ENCODE peak calls at places on chromosomes 5 and 9, in nine cellular contexts. One of them, this sample, is unnamed.
A peak's percentile ranks its signal among the peaks of the same experiment; 100 is the strongest.

GRCh38 chr5:25107878-25108277 is 463.1 kb upstream of the CDH10 start:
- DNase-seq in HEK293T: no peak
- DNase-seq in HAP-1: no peak
- DNase-seq in astrocyte: peak; percentile 28
- DNase-seq in head of caudate nucleus: no peak
- DNase-seq in astrocyte of the spinal cord: peak; percentile 37
- DNase-seq in stimulated activated CD4-positive, alpha-beta T cell treated with anti-CD3 and anti-CD28 coated beads, TNF-alpha, amount 100 ng/mL, for 24 hours: no peak
- DNase-seq in NCI-H1694 treated with DMSO at 0.1 percent for 48 hours: no peak
- DNase-seq in activated T-cell treated with anti-CD3 and anti-CD28 coated beads for 48 hours: no peak
- DNase-seq in this sample: no peak

GRCh38 chr5:93637697-93638096 is 54.7 kb downstream of the NR2F1 start:
- DNase-seq in HEK293T: no peak
- DNase-seq in HAP-1: no peak
- DNase-seq in astrocyte: no peak
- DNase-seq in head of caudate nucleus: no peak
- DNase-seq in astrocyte of the spinal cord: no peak
- DNase-seq in stimulated activated CD4-positive, alpha-beta T cell treated with anti-CD3 and anti-CD28 coated beads, TNF-alpha, amount 100 ng/mL, for 24 hours: no peak
- DNase-seq in NCI-H1694 treated with DMSO at 0.1 percent for 48 hours: no peak
- DNase-seq in activated T-cell treated with anti-CD3 and anti-CD28 coated beads for 48 hours: no peak
- DNase-seq in this sample: no peak

GRCh38 chr5:132268698-132269551 is 11.4 kb downstream of the PDLIM4 start:
- DNase-seq in HEK293T: no peak
- DNase-seq in HAP-1: no peak
- DNase-seq in astrocyte: peak; percentile 48
- DNase-seq in head of caudate nucleus: no peak
- DNase-seq in astrocyte of the spinal cord: peak; percentile 68
- DNase-seq in stimulated activated CD4-positive, alpha-beta T cell treated with anti-CD3 and anti-CD28 coated beads, TNF-alpha, amount 100 ng/mL, for 24 hours: no peak
- DNase-seq in NCI-H1694 treated with DMSO at 0.1 percent for 48 hours: no peak
- DNase-seq in activated T-cell treated with anti-CD3 and anti-CD28 coated beads for 48 hours: no peak
- DNase-seq in this sample: no peak

GRCh38 chr5:96876292-96876850 is at the start of gene ERAP2:
- DNase-seq in HEK293T: no peak
- DNase-seq in HAP-1: peak; percentile 14
- DNase-seq in astrocyte: peak; percentile 56
- DNase-seq in head of caudate nucleus: no peak
- DNase-seq in astrocyte of the spinal cord: peak; percentile 76
- DNase-seq in stimulated activated CD4-positive, alpha-beta T cell treated with anti-CD3 and anti-CD28 coated beads, TNF-alpha, amount 100 ng/mL, for 24 hours: no peak
- DNase-seq in NCI-H1694 treated with DMSO at 0.1 percent for 48 hours: no peak
- DNase-seq in activated T-cell treated with anti-CD3 and anti-CD28 coated beads for 48 hours: no peak
- DNase-seq in this sample: peak; percentile 11

GRCh38 chr5:134226441-134227192 is 744 bp upstream of the PPP2CA start:
- DNase-seq in HEK293T: no peak
- DNase-seq in HAP-1: no peak
- DNase-seq in astrocyte: no peak
- DNase-seq in head of caudate nucleus: peak; percentile 75
- DNase-seq in astrocyte of the spinal cord: no peak
- DNase-seq in stimulated activated CD4-positive, alpha-beta T cell treated with anti-CD3 and anti-CD28 coated beads, TNF-alpha, amount 100 ng/mL, for 24 hours: no peak
- DNase-seq in NCI-H1694 treated with DMSO at 0.1 percent for 48 hours: no peak
- DNase-seq in activated T-cell treated with anti-CD3 and anti-CD28 coated beads for 48 hours: no peak
- DNase-seq in this sample: no peak

GRCh38 chr5:142087920-142088679 is 20.5 kb upstream of the NDFIP1 start:
- DNase-seq in HEK293T: no peak
- DNase-seq in HAP-1: no peak
- DNase-seq in astrocyte: no peak
- DNase-seq in head of caudate nucleus: no peak
- DNase-seq in astrocyte of the spinal cord: no peak
- DNase-seq in stimulated activated CD4-positive, alpha-beta T cell treated with anti-CD3 and anti-CD28 coated beads, TNF-alpha, amount 100 ng/mL, for 24 hours: peak; percentile 53
- DNase-seq in NCI-H1694 treated with DMSO at 0.1 percent for 48 hours: no peak
- DNase-seq in activated T-cell treated with anti-CD3 and anti-CD28 coated beads for 48 hours: no peak
- DNase-seq in this sample: no peak

GRCh38 chr9:106218427-106218826 is 524.1 kb downstream of the TMEM38B start:
- DNase-seq in HEK293T: no peak
- DNase-seq in HAP-1: no peak
- DNase-seq in astrocyte: no peak
- DNase-seq in head of caudate nucleus: no peak
- DNase-seq in astrocyte of the spinal cord: no peak
- DNase-seq in stimulated activated CD4-positive, alpha-beta T cell treated with anti-CD3 and anti-CD28 coated beads, TNF-alpha, amount 100 ng/mL, for 24 hours: no peak
- DNase-seq in NCI-H1694 treated with DMSO at 0.1 percent for 48 hours: no peak
- DNase-seq in activated T-cell treated with anti-CD3 and anti-CD28 coated beads for 48 hours: no peak
- DNase-seq in this sample: no peak

GRCh38 chr9:7561527-7561926 is 238.1 kb downstream of the DMAC1 start:
- DNase-seq in HEK293T: no peak
- DNase-seq in HAP-1: no peak
- DNase-seq in astrocyte: no peak
- DNase-seq in head of caudate nucleus: no peak
- DNase-seq in astrocyte of the spinal cord: no peak
- DNase-seq in stimulated activated CD4-positive, alpha-beta T cell treated with anti-CD3 and anti-CD28 coated beads, TNF-alpha, amount 100 ng/mL, for 24 hours: no peak
- DNase-seq in NCI-H1694 treated with DMSO at 0.1 percent for 48 hours: no peak
- DNase-seq in activated T-cell treated with anti-CD3 and anti-CD28 coated beads for 48 hours: no peak
- DNase-seq in this sample: no peak

GRCh38 chr9:135648494-135649410 is 9.4 kb upstream of the GLT6D1 start:
- DNase-seq in HEK293T: no peak
- DNase-seq in HAP-1: no peak
- DNase-seq in astrocyte: no peak
- DNase-seq in head of caudate nucleus: no peak
- DNase-seq in astrocyte of the spinal cord: no peak
- DNase-seq in stimulated activated CD4-positive, alpha-beta T cell treated with anti-CD3 and anti-CD28 coated beads, TNF-alpha, amount 100 ng/mL, for 24 hours: no peak
- DNase-seq in NCI-H1694 treated with DMSO at 0.1 percent for 48 hours: no peak
- DNase-seq in activated T-cell treated with anti-CD3 and anti-CD28 coated beads for 48 hours: no peak
- DNase-seq in this sample: no peak

GRCh38 chr5:142753114-142753764 is 16.9 kb upstream of the ARHGAP26 start:
- DNase-seq in HEK293T: no peak
- DNase-seq in HAP-1: no peak
- DNase-seq in astrocyte: no peak
- DNase-seq in head of caudate nucleus: no peak
- DNase-seq in astrocyte of the spinal cord: no peak
- DNase-seq in stimulated activated CD4-positive, alpha-beta T cell treated with anti-CD3 and anti-CD28 coated beads, TNF-alpha, amount 100 ng/mL, for 24 hours: no peak
- DNase-seq in NCI-H1694 treated with DMSO at 0.1 percent for 48 hours: no peak
- DNase-seq in activated T-cell treated with anti-CD3 and anti-CD28 coated beads for 48 hours: no peak
- DNase-seq in this sample: peak; percentile 96

GRCh38 chr5:142508630-142509425 is 177.1 kb downstream of the FGF1 start:
- DNase-seq in HEK293T: no peak
- DNase-seq in HAP-1: no peak
- DNase-seq in astrocyte: no peak
- DNase-seq in head of caudate nucleus: no peak
- DNase-seq in astrocyte of the spinal cord: no peak
- DNase-seq in stimulated activated CD4-positive, alpha-beta T cell treated with anti-CD3 and anti-CD28 coated beads, TNF-alpha, amount 100 ng/mL, for 24 hours: no peak
- DNase-seq in NCI-H1694 treated with DMSO at 0.1 percent for 48 hours: no peak
- DNase-seq in activated T-cell treated with anti-CD3 and anti-CD28 coated beads for 48 hours: no peak
- DNase-seq in this sample: no peak

GRCh38 chr9:93225892-93226291 is 42.0 kb downstream of the WNK2 start:
- DNase-seq in HEK293T: no peak
- DNase-seq in HAP-1: no peak
- DNase-seq in astrocyte: no peak
- DNase-seq in head of caudate nucleus: no peak
- DNase-seq in astrocyte of the spinal cord: no peak
- DNase-seq in stimulated activated CD4-positive, alpha-beta T cell treated with anti-CD3 and anti-CD28 coated beads, TNF-alpha, amount 100 ng/mL, for 24 hours: no peak
- DNase-seq in NCI-H1694 treated with DMSO at 0.1 percent for 48 hours: no peak
- DNase-seq in activated T-cell treated with anti-CD3 and anti-CD28 coated beads for 48 hours: no peak
- DNase-seq in this sample: no peak

GRCh38 chr9:137185921-137186320 is 2.4 kb downstream of the ANAPC2 start:
- DNase-seq in HEK293T: no peak
- DNase-seq in HAP-1: no peak
- DNase-seq in astrocyte: no peak
- DNase-seq in head of caudate nucleus: no peak
- DNase-seq in astrocyte of the spinal cord: no peak
- DNase-seq in stimulated activated CD4-positive, alpha-beta T cell treated with anti-CD3 and anti-CD28 coated beads, TNF-alpha, amount 100 ng/mL, for 24 hours: no peak
- DNase-seq in NCI-H1694 treated with DMSO at 0.1 percent for 48 hours: no peak
- DNase-seq in activated T-cell treated with anti-CD3 and anti-CD28 coated beads for 48 hours: no peak
- DNase-seq in this sample: no peak

GRCh38 chr5:168793844-168794837 is 215.0 kb upstream of the PANK3 start:
- DNase-seq in HEK293T: peak; percentile 26
- DNase-seq in HAP-1: no peak
- DNase-seq in astrocyte: peak; percentile 81
- DNase-seq in head of caudate nucleus: peak; percentile 65
- DNase-seq in astrocyte of the spinal cord: peak; percentile 41
- DNase-seq in stimulated activated CD4-positive, alpha-beta T cell treated with anti-CD3 and anti-CD28 coated beads, TNF-alpha, amount 100 ng/mL, for 24 hours: peak; percentile 47
- DNase-seq in NCI-H1694 treated with DMSO at 0.1 percent for 48 hours: no peak
- DNase-seq in activated T-cell treated with anti-CD3 and anti-CD28 coated beads for 48 hours: peak; percentile 31
- DNase-seq in this sample: no peak

This sample was measured in cerebellar cortex.